ENCODE peak calls at places on chromosomes 4 and X, in five cellular contexts. P is NCI-H1105 treated with DMSO at 0.1 percent for 48 hours, B is left lung, Q is bronchial epithelial cell, F is NCI-H2081. I is an unnamed sample.

GRCh38 chr4:151344948-151345347 is 19.5 kb upstream of the SH3D19 start:
- DNase-seq in P (no peak), B (no peak), Q (no peak), F (no peak), I (no peak)

GRCh38 chrX:118523920-118524319 is 28.3 kb downstream of the DOCK11 start:
- DNase-seq in P (no peak), B (no peak), Q (no peak), F (no peak), I (no peak)

GRCh38 chrX:30642642-30643041 is 10.6 kb upstream of the GK start:
- DNase-seq in P (no peak), B (no peak), Q (no peak), F (no peak), I (no peak)

GRCh38 chr4:31016322-31017061 is 296.3 kb downstream of the PCDH7 start:
- DNase-seq in P (no peak), B (peak; percentile 24), Q (no peak), F (no peak), I (no peak)

GRCh38 chr4:118557298-118557851 is 127.8 kb upstream of the METTL14 start:
- DNase-seq in P (peak; percentile 59), B (no peak), Q (peak; percentile 67), F (peak; percentile 73), I (peak; percentile 5)

GRCh38 chr4:157572951-157573350 is 352.4 kb downstream of the GRIA2 start:
- DNase-seq in P (no peak), B (no peak), Q (peak; percentile 76), F (no peak), I (no peak)

GRCh38 chr4:35087216-35087615 is 1157.1 kb downstream of the ARAP2 start:
- DNase-seq in P (peak; percentile 73), B (no peak), Q (peak; percentile 52), F (no peak), I (peak; percentile 11)

GRCh38 chr4:40550900-40551546 is 78.6 kb downstream of the RBM47 start:
- DNase-seq in P (no peak), B (no peak), Q (peak; percentile 77), F (peak; percentile 9), I (no peak)

GRCh38 chrX:56793533-56794320 is 64.7 kb downstream of the NBDY start:
- DNase-seq in P (no peak), B (no peak), Q (peak; percentile 22), F (peak; percentile 4), I (no peak)

GRCh38 chrX:55057691-55058249 is 17.1 kb upstream of the PAGE2B start:
- DNase-seq in P (peak; percentile 56), B (no peak), Q (peak; percentile 23), F (no peak), I (no peak)

GRCh38 chr4:24800273-24800880 is 5.0 kb downstream of the SOD3 start:
- DNase-seq in P (no peak), B (no peak), Q (no peak), F (no peak), I (no peak)

GRCh38 chr4:2803624-2804448 is 11.0 kb downstream of the SH3BP2 start:
- DNase-seq in P (no peak), B (peak; percentile 84), Q (peak; percentile 37), F (no peak), I (no peak)

GRCh38 chr4:86831262-86832090 is 17.7 kb downstream of the SLC10A6 start:
- DNase-seq in P (no peak), B (no peak), Q (peak; percentile 100), F (no peak), I (no peak)

GRCh38 chrX:135435139-135435922 is 13.6 kb downstream of the SMIM10L2A start:
- DNase-seq in P (no peak), B (no peak), Q (no peak), F (no peak), I (no peak)

GRCh38 chr4:132227349-132228165 is 921.5 kb upstream of the PCDH10 start:
- DNase-seq in P (no peak), B (peak; percentile 60), Q (peak; percentile 2), F (no peak), I (peak; percentile 49)

GRCh38 chrX:150767045-150767395 is 73.8 kb downstream of the MTMR1 start:
- DNase-seq in P (no peak), B (no peak), Q (peak; percentile 11), F (no peak), I (no peak)

GRCh38 chr4:164204434-164204833 is 549.5 kb upstream of the SMIM31 start:
- DNase-seq in P (no peak), B (no peak), Q (peak; percentile 87), F (no peak), I (no peak)

GRCh38 chrX:107730991-107731766 is 44.4 kb downstream of the TSC22D3 start:
- DNase-seq in P (no peak), B (no peak), Q (no peak), F (no peak), I (no peak)

GRCh38 chr4:168907119-168907698 is 102.8 kb downstream of the CBR4 start:
- DNase-seq in P (no peak), B (no peak), Q (no peak), F (no peak), I (no peak)

GRCh38 chr4:1979477-1980196 is 29.1 kb downstream of the NELFA start:
- DNase-seq in P (no peak), B (no peak), Q (no peak), F (no peak), I (no peak)

GRCh38 chr4:8067274-8067936 is 91.2 kb downstream of the ABLIM2 start:
- DNase-seq in P (no peak), B (peak; percentile 56), Q (no peak), F (no peak), I (no peak)

GRCh38 chrX:40550069-40550468 is 30.7 kb upstream of the ATP6AP2 start:
- DNase-seq in P (peak; percentile 77), B (no peak), Q (no peak), F (peak; percentile 60), I (peak; percentile 68)

GRCh38 chrX:103831803-103832544 is at the start of gene RAB9B:
- DNase-seq in P (peak; percentile 67), B (peak; percentile 61), Q (peak; percentile 28), F (peak; percentile 73), I (no peak)

GRCh38 chr4:151418385-151418784 is 9.4 kb downstream of the FHIP1A start:
- DNase-seq in P (no peak), B (no peak), Q (peak; percentile 98), F (no peak), I (no peak)

GRCh38 chr4:6609415-6610079 is 30.9 kb upstream of the MRFAP1 start:
- DNase-seq in P (no peak), B (no peak), Q (no peak), F (no peak), I (no peak)

GRCh38 chrX:71282514-71283408 is 674 bp upstream of the NONO start:
- DNase-seq in P (peak; percentile 57), B (no peak), Q (peak; percentile 62), F (peak; percentile 27), I (no peak)

GRCh38 chr4:76930721-76931481 is 18.7 kb upstream of the SEPTIN11 start:
- DNase-seq in P (no peak), B (no peak), Q (peak; percentile 95), F (no peak), I (no peak)

GRCh38 chr4:96293806-96294205 is 453.9 kb downstream of the PDHA2 start:
- DNase-seq in P (no peak), B (no peak), Q (peak; percentile 3), F (no peak), I (peak; percentile 50)

GRCh38 chr4:145098675-145099037 is 545 bp downstream of the ABCE1 start:
- DNase-seq in P (peak; percentile 12), B (no peak), Q (peak; percentile 74), F (no peak), I (peak; percentile 15)

GRCh38 chr4:3526456-3526855 is 5.8 kb downstream of the LRPAP1 start:
- DNase-seq in P (no peak), B (peak; percentile 73), Q (no peak), F (no peak), I (no peak)

GRCh38 chrX:102835504-102836146 is 101.4 kb upstream of the RAB40AL start:
- DNase-seq in P (peak; percentile 0), B (no peak), Q (peak; percentile 18), F (no peak), I (no peak)

GRCh38 chr4:125315571-125316390 is 1.0 kb downstream of the FAT4 start:
- DNase-seq in P (peak; percentile 38), B (peak; percentile 85), Q (peak; percentile 25), F (peak; percentile 27), I (peak; percentile 42)

GRCh38 chrX:135931644-135932487 is 38.4 kb downstream of the SAGE1 start:
- DNase-seq in P (peak; percentile 19), B (no peak), Q (peak; percentile 18), F (peak; percentile 39), I (no peak)

GRCh38 chr4:156547439-156547838 is 424.2 kb downstream of the PDGFC start:
- DNase-seq in P (no peak), B (no peak), Q (peak; percentile 81), F (no peak), I (no peak)

GRCh38 chrX:105458846-105459245 is 238.4 kb upstream of the TEX13A start:
- DNase-seq in P (no peak), B (no peak), Q (no peak), F (no peak), I (no peak)

GRCh38 chr4:123259676-123260428 is 136.7 kb upstream of the SPRY1 start:
- DNase-seq in P (no peak), B (no peak), Q (no peak), F (no peak), I (no peak)